ENCODE peak calls at places on chromosomes 2 and 18, in nine cellular contexts. H, Q, V, T, R, I, J, K and C are unnamed samples.

GRCh38 chr2:177302552-177302951 is 38.0 kb upstream of the NFE2L2 start:
- DNase-seq in H (no peak), Q (no peak), V (no peak), T (no peak), R (no peak), I (no peak), J (no peak), K (no peak), C (no peak)

GRCh38 chr18:66495844-66496243 is 108.0 kb downstream of the CDH19 start:
- DNase-seq in H (peak), Q (peak), V (peak), T (no peak), R (no peak), I (peak), J (peak), K (no peak), C (no peak)

GRCh38 chr2:235382091-235383000 is 111.5 kb upstream of the AGAP1 start:
- DNase-seq in H (no peak), Q (no peak), V (no peak), T (no peak), R (no peak), I (no peak), J (no peak), K (no peak), C (no peak)

GRCh38 chr2:136008205-136008865 is 22.9 kb upstream of the DARS1 start:
- DNase-seq in H (peak), Q (no peak), V (no peak), T (peak), R (peak), I (no peak), J (no peak), K (peak), C (no peak)

GRCh38 chr2:108124733-108125132 is 115.0 kb upstream of the SULT1C3 start:
- DNase-seq in H (no peak), Q (no peak), V (no peak), T (no peak), R (no peak), I (no peak), J (peak), K (no peak), C (no peak)

GRCh38 chr18:12434541-12434929 is 26.8 kb downstream of the PRELID3A start:
- DNase-seq in H (no peak), Q (no peak), V (no peak), T (no peak), R (no peak), I (no peak), J (no peak), K (no peak), C (no peak)

GRCh38 chr2:134411279-134411827 is 157.5 kb downstream of the MGAT5 start:
- DNase-seq in H (no peak), Q (no peak), V (no peak), T (no peak), R (no peak), I (no peak), J (no peak), K (no peak), C (no peak)

GRCh38 chr2:202337133-202337532 is 39.0 kb upstream of the BMPR2 start:
- DNase-seq in H (no peak), Q (no peak), V (no peak), T (no peak), R (no peak), I (peak), J (peak), K (no peak), C (no peak)

GRCh38 chr2:217625475-217626245 is 377.1 kb downstream of the TNS1 start:
- DNase-seq in H (peak), Q (no peak), V (no peak), T (no peak), R (no peak), I (no peak), J (peak), K (no peak), C (no peak)

GRCh38 chr2:109527846-109528705 is 85.7 kb downstream of the SEPTIN10 start:
- DNase-seq in H (no peak), Q (no peak), V (no peak), T (no peak), R (no peak), I (no peak), J (no peak), K (no peak), C (no peak)

GRCh38 chr18:29123706-29124530 is 947.0 kb upstream of the CDH2 start:
- DNase-seq in H (no peak), Q (no peak), V (no peak), T (no peak), R (no peak), I (peak), J (peak), K (no peak), C (no peak)

GRCh38 chr18:42131044-42131939 is 176.3 kb downstream of the PIK3C3 start:
- DNase-seq in H (no peak), Q (no peak), V (no peak), T (no peak), R (no peak), I (no peak), J (no peak), K (no peak), C (no peak)

GRCh38 chr18:49247786-49248185 is 212.7 kb downstream of the DYM start:
- DNase-seq in H (no peak), Q (no peak), V (no peak), T (no peak), R (no peak), I (peak), J (peak), K (no peak), C (no peak)

GRCh38 chr2:171615071-171615470 is 72.2 kb upstream of the DYNC1I2 start:
- DNase-seq in H (no peak), Q (no peak), V (no peak), T (no peak), R (no peak), I (no peak), J (peak), K (no peak), C (no peak)

GRCh38 chr2:146982393-146982846 is 862.4 kb upstream of the ACVR2A start:
- DNase-seq in H (no peak), Q (no peak), V (no peak), T (no peak), R (no peak), I (no peak), J (peak), K (no peak), C (no peak)

GRCh38 chr2:187002242-187002641 is 153.3 kb upstream of the ZSWIM2 start:
- DNase-seq in H (no peak), Q (no peak), V (no peak), T (no peak), R (no peak), I (no peak), J (no peak), K (no peak), C (no peak)

GRCh38 chr2:150974864-150975263 is 286.8 kb downstream of the RBM43 start:
- DNase-seq in H (no peak), Q (no peak), V (no peak), T (no peak), R (no peak), I (no peak), J (no peak), K (no peak), C (no peak)